ENCODE peak calls at places on chromosomes 3 and 15, in four cellular contexts. D, C, O and T are unnamed samples.

GRCh38 chr15:47742742-47743141 is 25.4 kb downstream of the SEMA6D start:
- DNase-seq in D (no peak), C (no peak), O (no peak), T (no peak)

GRCh38 chr15:44569316-44569715 is 32.4 kb downstream of the EIF3J start:
- DNase-seq in D (no peak), C (no peak), O (no peak), T (no peak)

GRCh38 chr3:75272708-75273107 is 391.4 kb upstream of the FRG2C start:
- DNase-seq in D (no peak), C (no peak), O (no peak), T (no peak)

GRCh38 chr15:41965441-41966413 is 6.6 kb downstream of the EHD4 start:
- DNase-seq in D (no peak), C (no peak), O (no peak), T (no peak)

GRCh38 chr3:37197810-37198371 is 23.5 kb upstream of the LRRFIP2 start:
- DNase-seq in D (no peak), C (no peak), O (no peak), T (no peak)

GRCh38 chr3:51024765-51025681 is 350.3 kb downstream of the DOCK3 start:
- DNase-seq in D (peak; percentile 55), C (peak; percentile 60), O (peak; percentile 53), T (no peak)

GRCh38 chr3:46368569-46368968 is 2.2 kb upstream of the CCR5 start:
- DNase-seq in D (peak; percentile 53), C (no peak), O (peak; percentile 23), T (no peak)

GRCh38 chr3:99439892-99440291 is 198.5 kb upstream of the COL8A1 start:
- DNase-seq in D (no peak), C (no peak), O (no peak), T (no peak)

GRCh38 chr3:170536712-170537111 is 49.2 kb downstream of the SLC7A14 start:
- DNase-seq in D (no peak), C (no peak), O (no peak), T (no peak)

GRCh38 chr3:117630885-117631284 is 921.3 kb downstream of the TUSC7 start:
- DNase-seq in D (no peak), C (no peak), O (no peak), T (no peak)

GRCh38 chr15:99123706-99124451 is 19.0 kb downstream of the SYNM start:
- DNase-seq in D (no peak), C (peak; percentile 87), O (peak; percentile 85), T (peak; percentile 75)

GRCh38 chr3:8970971-8971589 is 7.8 kb upstream of the RAD18 start:
- DNase-seq in D (peak; percentile 69), C (peak; percentile 65), O (peak; percentile 59), T (no peak)

GRCh38 chr3:50155491-50155878 is 361 bp downstream of the SEMA3F start:
- DNase-seq in D (no peak), C (no peak), O (no peak), T (no peak)

GRCh38 chr3:105618561-105618960 is 250.3 kb downstream of the CBLB start:
- DNase-seq in D (no peak), C (no peak), O (no peak), T (no peak)

GRCh38 chr3:138397983-138398382 is 36.4 kb upstream of the ESYT3 start:
- DNase-seq in D (no peak), C (no peak), O (no peak), T (no peak)
- TF ChIP-seq CTCF in D (no peak), C (peak; percentile 23), O (no peak), T (no peak)

DNA sequence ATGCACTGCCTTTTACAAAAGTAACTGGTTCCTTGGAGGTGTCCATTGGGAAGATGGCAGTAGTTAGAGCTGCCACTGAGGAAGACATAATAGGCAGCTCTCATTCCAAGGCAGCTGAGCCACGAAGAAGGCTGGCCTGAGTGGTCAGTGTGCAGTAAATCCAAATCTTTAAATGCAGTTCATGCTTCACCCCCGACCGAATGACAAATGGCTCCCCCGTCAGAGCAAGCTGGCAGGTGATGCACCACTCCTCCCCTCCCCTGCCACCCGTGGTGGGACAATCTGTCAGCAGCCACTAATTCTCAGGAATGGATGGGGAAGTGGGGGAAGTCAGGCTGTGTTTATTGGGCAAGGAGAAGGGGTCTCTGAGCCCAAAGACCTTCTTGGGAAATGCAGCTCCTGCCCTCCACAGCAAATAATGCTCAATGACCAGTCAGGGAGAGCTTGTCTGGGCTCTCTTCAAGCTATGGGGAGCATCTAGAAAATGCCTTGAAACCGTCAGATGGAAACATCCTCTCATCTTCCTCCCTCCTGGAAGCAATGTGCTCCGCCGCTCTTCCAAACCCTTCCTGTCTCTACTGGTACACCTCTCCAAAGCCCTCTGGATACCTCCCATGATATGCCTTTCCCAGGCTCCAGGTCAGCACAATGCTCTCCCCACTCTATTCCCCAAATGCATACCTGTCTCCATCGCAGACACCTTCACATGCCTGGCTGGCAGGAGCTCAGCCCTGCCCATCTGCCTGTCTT is 65.4 kb downstream of the LIPC start:
- DNase-seq in D (no peak), C (no peak), O (no peak), T (no peak)
- H3K27ac ChIP-seq in D (no peak overlapping the region), C (no peak overlapping the region), O (no peak overlapping the region), T (no peak overlapping the region)

DNA sequence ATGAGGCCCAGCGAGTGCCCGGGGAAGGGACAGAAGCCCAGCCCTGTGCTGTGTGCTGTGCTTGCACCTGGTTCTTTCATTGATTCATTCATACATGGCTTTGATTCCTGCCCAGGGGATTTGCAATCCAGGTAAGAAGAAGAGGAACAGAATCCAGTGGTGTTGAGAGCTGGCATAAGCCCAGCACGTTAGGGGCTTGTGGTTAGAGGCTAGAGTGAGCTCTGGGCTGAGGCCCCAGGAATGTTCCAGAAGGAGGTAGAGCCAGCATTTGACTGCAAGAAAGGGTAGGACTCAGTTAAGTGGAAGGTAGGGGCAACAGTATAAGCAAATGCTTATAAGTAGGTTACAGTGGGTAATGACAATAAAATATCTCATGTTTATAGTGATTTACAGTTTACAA is 2.3 kb downstream of the VWA5B2 start:
- DNase-seq in D (no peak), C (no peak), O (no peak), T (no peak)
- H3K27me3 ChIP-seq in D (peaks cover 42% of the 10 kb centered on the region), C (peaks cover 51% of the 10 kb centered on the region), O (peaks cover 6% of the 10 kb centered on the region), T (peaks cover 18% of the 10 kb centered on the region)

DNA sequence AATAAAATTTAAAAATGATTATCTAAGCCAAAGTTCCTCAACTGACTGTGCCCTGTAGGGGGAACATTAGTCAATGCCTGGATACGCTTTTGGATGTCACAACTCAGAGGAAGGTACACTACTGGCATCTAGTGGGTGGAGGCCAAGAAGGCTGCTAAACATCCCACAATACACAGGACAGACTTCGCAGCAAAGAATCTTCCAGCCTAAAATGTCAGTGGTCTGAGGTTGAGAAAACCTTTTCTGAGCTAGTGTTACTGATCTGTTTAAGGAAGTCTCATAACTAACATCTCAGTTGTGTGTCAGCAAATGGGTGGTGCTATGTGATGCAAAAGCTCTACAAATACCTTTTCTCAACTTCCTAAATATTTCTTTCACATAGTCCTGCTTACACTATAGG is 20.9 kb upstream of the LDHAL6B start:
- DNase-seq in D (no peak), C (no peak), O (no peak), T (no peak)
- TF ChIP-seq CTCF in D (peak; percentile 32), C (no peak), O (no peak), T (no peak)

DNA sequence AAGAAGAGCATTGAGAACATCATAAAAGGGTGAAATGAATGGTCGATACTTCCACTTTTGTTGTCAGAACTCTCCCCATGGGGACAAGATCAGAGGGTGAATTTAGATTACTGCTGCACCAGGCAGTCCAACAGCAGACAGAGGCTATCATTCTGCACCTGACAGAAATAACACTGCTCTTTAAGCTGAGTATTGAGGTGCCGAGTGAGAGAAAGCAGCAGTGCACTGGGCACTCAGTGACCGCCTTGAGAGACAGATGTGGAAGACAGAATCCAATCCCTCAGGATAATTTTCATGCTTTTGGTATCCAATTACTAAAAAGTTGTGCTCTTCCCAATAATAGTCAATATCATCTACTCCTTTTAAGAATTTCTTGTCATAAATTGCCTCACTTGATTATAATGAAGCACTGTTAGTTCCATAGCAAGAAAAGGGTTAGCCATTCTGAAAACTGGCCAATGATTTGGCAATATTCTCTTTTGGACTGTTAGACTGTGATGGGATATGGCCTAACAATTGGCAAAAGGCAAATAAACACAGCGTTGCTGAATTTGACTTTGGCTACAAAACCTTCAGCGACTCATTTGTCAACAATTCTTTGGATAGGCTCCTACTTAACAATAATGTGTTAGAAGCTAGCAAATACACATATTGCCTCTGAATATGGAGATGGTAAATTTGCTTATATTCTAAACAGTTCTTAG is 5.5 kb downstream of the FGF7 start:
- DNase-seq in D (no peak), C (no peak), O (no peak), T (no peak)
- H3K27ac ChIP-seq in D (no peak overlapping the region), C (no peak overlapping the region), O (no peak overlapping the region), T (no peak overlapping the region)

GRCh38 chr3:56885461-56885860 is 83.7 kb upstream of the ARHGEF3 start:
- DNase-seq in D (no peak), C (no peak), O (no peak), T (no peak)

GRCh38 chr3:56887402-56888025 is 85.8 kb upstream of the ARHGEF3 start:
- DNase-seq in D (peak; percentile 23), C (no peak), O (peak; percentile 69), T (no peak)

GRCh38 chr3:56885879-56886647 is 84.3 kb upstream of the ARHGEF3 start:
- DNase-seq in D (no peak), C (no peak), O (no peak), T (no peak)

GRCh38 chr3:56883828-56884227 is 82.1 kb upstream of the ARHGEF3 start:
- DNase-seq in D (no peak), C (no peak), O (no peak), T (no peak)

GRCh38 chr3:56884387-56884786 is 82.6 kb upstream of the ARHGEF3 start:
- DNase-seq in D (no peak), C (peak; percentile 38), O (no peak), T (no peak)
- H3K27me3 ChIP-seq in D (no peaks in the 10 kb centered on the region), C (no peaks in the 10 kb centered on the region), O (no peaks in the 10 kb centered on the region), T (no peaks in the 10 kb centered on the region)

GRCh38 chr3:153783106-153783505 is 338.1 kb upstream of the ARHGEF26 start:
- DNase-seq in D (no peak), C (no peak), O (no peak), T (no peak)

GRCh38 chr3:153789380-153789779 is 331.8 kb upstream of the ARHGEF26 start:
- DNase-seq in D (no peak), C (no peak), O (no peak), T (no peak)

GRCh38 chr3:153783804-153784203 is 337.4 kb upstream of the ARHGEF26 start:
- DNase-seq in D (no peak), C (no peak), O (no peak), T (no peak)

DNA sequence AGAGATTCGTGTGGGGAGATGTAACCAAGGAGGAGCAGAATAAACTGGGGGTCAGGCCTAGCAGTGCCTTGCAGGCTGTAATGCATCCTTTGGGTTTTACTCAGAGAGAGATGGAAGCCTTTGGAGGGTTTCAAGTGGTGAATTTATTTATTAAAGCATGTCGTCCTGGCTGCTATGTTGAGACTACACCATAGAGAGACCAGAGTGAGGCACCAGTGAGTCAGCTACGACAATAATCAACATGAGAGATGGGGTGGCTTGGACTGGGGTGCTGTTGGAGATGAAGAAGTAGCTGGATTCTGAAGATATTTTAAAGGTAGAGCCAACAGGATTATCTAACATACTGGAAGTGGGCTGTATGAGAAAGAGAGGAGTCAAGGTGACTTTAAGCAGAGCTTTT is 335.3 kb upstream of the ARHGEF26 start:
- DNase-seq in D (no peak), C (no peak), O (no peak), T (no peak)
- TF ChIP-seq CTCF in D (no peak), C (no peak), O (no peak), T (no peak)

GRCh38 chr15:35306361-35306981 is 221.4 kb upstream of the NANOGP8 start:
- DNase-seq in D (no peak), C (peak; percentile 14), O (no peak), T (no peak)
- H3K27ac ChIP-seq in D (no peak overlapping the region), C (peak overlapping the region; percentile 56), O (no peak overlapping the region), T (peak overlapping the region; percentile 66)